ENCODE peak calls at places on chromosomes 12 and 14, in seven cellular contexts. One of them, this sample, is unnamed.
A peak's percentile ranks its signal among the peaks of the same experiment; 100 is the strongest.

GRCh38 chr12:96164951-96165858 is 29.0 kb upstream of the ELK3 start:
- DNase-seq in tibial nerve: no peak
- DNase-seq in B cell: no peak
- DNase-seq in endothelial cell: peak; percentile 57
- DNase-seq in tibial artery: no peak
- DNase-seq in fibroblast of lung: no peak
- DNase-seq in fibroblast of pulmonary artery: no peak
- DNase-seq in this sample: no peak

GRCh38 chr12:55996201-55996714 is 818 bp upstream of the SUOX start:
- DNase-seq in tibial nerve: peak; percentile 52
- DNase-seq in B cell: peak; percentile 78
- DNase-seq in endothelial cell: peak; percentile 52
- DNase-seq in tibial artery: peak; percentile 65
- DNase-seq in fibroblast of lung: peak; percentile 79
- DNase-seq in fibroblast of pulmonary artery: peak; percentile 79
- DNase-seq in this sample: peak; percentile 61

GRCh38 chr12:80862606-80863005 is 75.1 kb downstream of the LIN7A start:
- DNase-seq in tibial nerve: no peak
- DNase-seq in B cell: no peak
- DNase-seq in endothelial cell: no peak
- DNase-seq in tibial artery: no peak
- DNase-seq in fibroblast of lung: peak; percentile 50
- DNase-seq in fibroblast of pulmonary artery: peak; percentile 34
- DNase-seq in this sample: no peak

GRCh38 chr12:95358111-95359083 is 115.6 kb upstream of the METAP2 start:
- DNase-seq in tibial nerve: no peak
- DNase-seq in B cell: no peak
- DNase-seq in endothelial cell: no peak
- DNase-seq in tibial artery: no peak
- DNase-seq in fibroblast of lung: peak; percentile 53
- DNase-seq in fibroblast of pulmonary artery: peak; percentile 28
- DNase-seq in this sample: no peak

GRCh38 chr14:90522585-90523191 is 125.9 kb downstream of the CALM1 start:
- DNase-seq in tibial nerve: no peak
- DNase-seq in B cell: no peak
- DNase-seq in endothelial cell: no peak
- DNase-seq in tibial artery: peak; percentile 59
- DNase-seq in fibroblast of lung: no peak
- DNase-seq in fibroblast of pulmonary artery: peak; percentile 58
- DNase-seq in this sample: no peak

GRCh38 chr12:2687058-2687457 is 107.7 kb upstream of the FKBP4 start:
- DNase-seq in tibial nerve: no peak
- DNase-seq in B cell: no peak
- DNase-seq in endothelial cell: no peak
- DNase-seq in tibial artery: no peak
- DNase-seq in fibroblast of lung: no peak
- DNase-seq in fibroblast of pulmonary artery: no peak
- DNase-seq in this sample: no peak

GRCh38 chr12:51923506-51924365 is 16.4 kb downstream of the ACVRL1 start:
- DNase-seq in tibial nerve: peak; percentile 60
- DNase-seq in B cell: peak; percentile 71
- DNase-seq in endothelial cell: peak; percentile 73
- DNase-seq in tibial artery: peak; percentile 59
- DNase-seq in fibroblast of lung: peak; percentile 20
- DNase-seq in fibroblast of pulmonary artery: peak; percentile 48
- DNase-seq in this sample: peak; percentile 73

GRCh38 chr14:82806426-82806825 is 1272.8 kb upstream of the SEL1L start:
- DNase-seq in tibial nerve: no peak
- DNase-seq in B cell: no peak
- DNase-seq in endothelial cell: no peak
- DNase-seq in tibial artery: no peak
- DNase-seq in fibroblast of lung: no peak
- DNase-seq in fibroblast of pulmonary artery: no peak
- DNase-seq in this sample: no peak

GRCh38 chr14:24368562-24369252 is 723 bp downstream of the NFATC4 start:
- DNase-seq in tibial nerve: peak; percentile 39
- DNase-seq in B cell: peak; percentile 80
- DNase-seq in endothelial cell: peak; percentile 41
- DNase-seq in tibial artery: peak; percentile 46
- DNase-seq in fibroblast of lung: peak; percentile 69
- DNase-seq in fibroblast of pulmonary artery: peak; percentile 62
- DNase-seq in this sample: peak; percentile 79

GRCh38 chr14:58912287-58912686 is 274.5 kb downstream of the DACT1 start:
- DNase-seq in tibial nerve: no peak
- DNase-seq in B cell: no peak
- DNase-seq in endothelial cell: no peak
- DNase-seq in tibial artery: no peak
- DNase-seq in fibroblast of lung: no peak
- DNase-seq in fibroblast of pulmonary artery: no peak
- DNase-seq in this sample: no peak

GRCh38 chr12:108110844-108111243 is 18.2 kb upstream of the WSCD2 start:
- DNase-seq in tibial nerve: no peak
- DNase-seq in B cell: no peak
- DNase-seq in endothelial cell: no peak
- DNase-seq in tibial artery: no peak
- DNase-seq in fibroblast of lung: no peak
- DNase-seq in fibroblast of pulmonary artery: no peak
- DNase-seq in this sample: no peak

GRCh38 chr14:96202441-96203094 is 2.1 kb upstream of the BDKRB2 start:
- DNase-seq in tibial nerve: no peak
- DNase-seq in B cell: no peak
- DNase-seq in endothelial cell: no peak
- DNase-seq in tibial artery: no peak
- DNase-seq in fibroblast of lung: no peak
- DNase-seq in fibroblast of pulmonary artery: no peak
- DNase-seq in this sample: no peak

GRCh38 chr14:77189479-77189878 is 7.9 kb downstream of the TMEM63C start:
- DNase-seq in tibial nerve: no peak
- DNase-seq in B cell: no peak
- DNase-seq in endothelial cell: no peak
- DNase-seq in tibial artery: no peak
- DNase-seq in fibroblast of lung: no peak
- DNase-seq in fibroblast of pulmonary artery: no peak
- DNase-seq in this sample: no peak

GRCh38 chr12:123772074-123772473 is 10.0 kb downstream of the DNAH10 start:
- DNase-seq in tibial nerve: no peak
- DNase-seq in B cell: no peak
- DNase-seq in endothelial cell: no peak
- DNase-seq in tibial artery: no peak
- DNase-seq in fibroblast of lung: no peak
- DNase-seq in fibroblast of pulmonary artery: no peak
- DNase-seq in this sample: no peak

GRCh38 chr14:90191585-90191984 is 64.8 kb upstream of the PSMC1 start:
- DNase-seq in tibial nerve: no peak
- DNase-seq in B cell: no peak
- DNase-seq in endothelial cell: no peak
- DNase-seq in tibial artery: no peak
- DNase-seq in fibroblast of lung: no peak
- DNase-seq in fibroblast of pulmonary artery: no peak
- DNase-seq in this sample: no peak

GRCh38 chr12:109714141-109714912 is 702 bp downstream of the FAM222A start:
- DNase-seq in tibial nerve: peak; percentile 31
- DNase-seq in B cell: peak; percentile 82
- DNase-seq in endothelial cell: peak; percentile 78
- DNase-seq in tibial artery: peak; percentile 29
- DNase-seq in fibroblast of lung: peak; percentile 27
- DNase-seq in fibroblast of pulmonary artery: peak; percentile 42
- DNase-seq in this sample: peak; percentile 83
- TF ChIP-seq CTCF in tibial nerve: no peak
- TF ChIP-seq CTCF in B cell: peak; percentile 36
- TF ChIP-seq CTCF in endothelial cell: no peak
- TF ChIP-seq CTCF in tibial artery: no peak
- TF ChIP-seq CTCF in fibroblast of lung: no peak
- TF ChIP-seq CTCF in fibroblast of pulmonary artery: no peak
- TF ChIP-seq CTCF in this sample: no peak

GRCh38 chr12:10901427-10901826 is 7.9 kb downstream of the TAS2R13 start:
- DNase-seq in tibial nerve: no peak
- DNase-seq in B cell: no peak
- DNase-seq in endothelial cell: no peak
- DNase-seq in tibial artery: no peak
- DNase-seq in fibroblast of lung: no peak
- DNase-seq in fibroblast of pulmonary artery: peak; percentile 10
- DNase-seq in this sample: no peak
- TF ChIP-seq CTCF in tibial nerve: no peak
- TF ChIP-seq CTCF in B cell: no peak
- TF ChIP-seq CTCF in endothelial cell: no peak
- TF ChIP-seq CTCF in tibial artery: no peak
- TF ChIP-seq CTCF in fibroblast of lung: no peak
- TF ChIP-seq CTCF in fibroblast of pulmonary artery: peak; percentile 23
- TF ChIP-seq CTCF in this sample: no peak

GRCh38 chr12:7716391-7716790 is 5.2 kb downstream of the DPPA3 start:
- DNase-seq in tibial nerve: no peak
- DNase-seq in B cell: peak; percentile 9
- DNase-seq in endothelial cell: no peak
- DNase-seq in tibial artery: no peak
- DNase-seq in fibroblast of lung: no peak
- DNase-seq in fibroblast of pulmonary artery: no peak
- DNase-seq in this sample: no peak
- TF ChIP-seq CTCF in tibial nerve: no peak
- TF ChIP-seq CTCF in B cell: no peak
- TF ChIP-seq CTCF in endothelial cell: no peak
- TF ChIP-seq CTCF in tibial artery: no peak
- TF ChIP-seq CTCF in fibroblast of lung: no peak
- TF ChIP-seq CTCF in fibroblast of pulmonary artery: no peak
- TF ChIP-seq CTCF in this sample: no peak

GRCh38 chr12:104985206-104985605 is 910 bp upstream of the NOPCHAP1 start:
- DNase-seq in tibial nerve: no peak
- DNase-seq in B cell: no peak
- DNase-seq in endothelial cell: no peak
- DNase-seq in tibial artery: no peak
- DNase-seq in fibroblast of lung: no peak
- DNase-seq in fibroblast of pulmonary artery: no peak
- DNase-seq in this sample: no peak
- TF ChIP-seq CTCF in tibial nerve: no peak
- TF ChIP-seq CTCF in B cell: no peak
- TF ChIP-seq CTCF in endothelial cell: no peak
- TF ChIP-seq CTCF in tibial artery: no peak
- TF ChIP-seq CTCF in fibroblast of lung: no peak
- TF ChIP-seq CTCF in fibroblast of pulmonary artery: no peak
- TF ChIP-seq CTCF in this sample: no peak

DNA sequence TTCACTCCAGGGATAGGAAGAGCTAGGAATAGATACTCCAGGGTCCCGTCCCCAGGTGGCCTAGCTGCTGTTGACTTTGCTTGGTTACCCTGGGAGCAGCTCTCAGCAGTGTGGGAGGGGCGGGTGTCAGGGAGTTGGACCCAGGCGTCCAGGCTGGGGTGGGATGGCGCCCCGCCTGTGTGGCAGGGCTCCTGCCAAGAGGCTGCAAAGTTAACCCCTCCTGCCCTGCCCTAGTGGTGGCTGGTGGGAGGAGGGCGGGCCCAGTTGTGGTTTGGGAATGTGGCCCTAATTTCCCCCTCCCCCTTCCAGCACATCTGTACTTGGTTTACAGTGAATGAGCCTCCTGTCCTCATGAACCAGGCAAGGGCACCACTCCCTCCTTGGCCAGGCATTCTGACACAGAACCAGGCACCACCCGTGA is 1.7 kb upstream of the RARG start:
- DNase-seq in tibial nerve: no peak
- DNase-seq in B cell: no peak
- DNase-seq in endothelial cell: no peak
- DNase-seq in tibial artery: no peak
- DNase-seq in fibroblast of lung: no peak
- DNase-seq in fibroblast of pulmonary artery: no peak
- DNase-seq in this sample: no peak
- TF ChIP-seq CTCF in tibial nerve: no peak
- TF ChIP-seq CTCF in B cell: no peak
- TF ChIP-seq CTCF in endothelial cell: no peak
- TF ChIP-seq CTCF in tibial artery: no peak
- TF ChIP-seq CTCF in fibroblast of lung: no peak
- TF ChIP-seq CTCF in fibroblast of pulmonary artery: no peak
- TF ChIP-seq CTCF in this sample: no peak

DNA sequence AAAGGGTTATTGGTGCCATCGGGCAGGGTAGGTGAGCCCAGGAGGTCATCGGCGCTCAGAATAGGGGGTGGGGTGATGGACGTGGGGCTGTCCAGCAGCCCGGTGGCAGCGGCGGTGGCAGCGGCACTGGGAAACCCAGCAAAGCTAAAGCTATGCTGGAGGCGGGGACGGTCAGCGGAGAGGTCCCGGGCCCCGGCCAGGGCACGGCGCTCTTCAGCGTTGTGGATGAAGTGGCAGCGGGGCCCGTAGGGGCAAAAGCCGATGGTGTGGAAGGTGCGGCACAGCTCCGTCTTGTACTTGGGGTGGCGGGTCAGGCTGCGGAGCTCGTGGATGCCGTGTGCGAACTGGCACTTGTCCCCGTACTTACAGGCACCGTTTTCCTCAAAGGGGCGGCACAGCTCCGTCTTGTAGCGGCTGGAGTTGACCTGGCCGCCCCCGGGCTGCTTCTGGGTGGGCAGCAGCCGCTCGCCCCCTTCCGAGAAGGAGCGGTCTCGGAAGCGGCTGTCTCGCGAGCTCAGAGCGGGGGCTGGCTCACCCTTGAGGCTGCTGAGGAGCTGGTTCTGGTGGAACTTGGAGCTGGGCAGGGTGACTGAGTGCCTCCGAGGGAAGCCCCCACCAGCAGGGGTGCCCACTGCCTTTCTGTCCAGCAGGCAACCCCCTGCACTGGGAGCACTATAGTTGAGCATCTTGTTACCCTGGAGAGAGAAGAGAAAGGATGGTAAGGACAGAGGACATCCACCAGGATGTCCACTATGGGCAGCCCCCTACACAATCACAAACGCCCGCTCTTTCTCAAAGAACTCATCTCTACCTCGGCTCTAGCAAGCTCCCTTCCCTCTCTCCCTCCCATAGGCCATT is 2.8 kb downstream of the ZFP36L1 start:
- DNase-seq in tibial nerve: no peak
- DNase-seq in B cell: peak; percentile 41
- DNase-seq in endothelial cell: no peak
- DNase-seq in tibial artery: no peak
- DNase-seq in fibroblast of lung: peak; percentile 39
- DNase-seq in fibroblast of pulmonary artery: peak; percentile 53
- DNase-seq in this sample: no peak
- TF ChIP-seq CTCF in tibial nerve: no peak
- TF ChIP-seq CTCF in B cell: no peak
- TF ChIP-seq CTCF in endothelial cell: no peak
- TF ChIP-seq CTCF in tibial artery: no peak
- TF ChIP-seq CTCF in fibroblast of lung: no peak
- TF ChIP-seq CTCF in fibroblast of pulmonary artery: no peak
- TF ChIP-seq CTCF in this sample: no peak